ENCODE peak calls at places on chromosomes 5 and 9, in five cellular contexts. S is neuronal stem cell, E is mesendoderm, V is IMR-90, G is mesenchymal stem cell. M is an unnamed sample.

GRCh38 chr5:178351950-178352349 is 119.3 kb upstream of the PHYKPL start:
- DNase-seq in G (no peak), S (no peak), V (no peak), E (no peak), M (no peak)

GRCh38 chr9:134945509-134946275 is 28.0 kb upstream of the FCN1 start:
- DNase-seq in E (no peak), V (no peak), G (no peak), S (no peak), M (no peak)

GRCh38 chr9:134366223-134367031 is 40.2 kb downstream of the RXRA start:
- DNase-seq in E (no peak), S (no peak), G (peak; percentile 43), V (peak; percentile 83), M (peak; percentile 59)

GRCh38 chr5:127804886-127805426 is 101.8 kb downstream of the CCDC192 start:
- DNase-seq in V (peak; percentile 61), G (peak; percentile 42), E (no peak), S (no peak), M (no peak)

GRCh38 chr9:87604886-87605588 is 107.4 kb downstream of the DAPK1 start:
- DNase-seq in V (no peak), G (no peak), S (no peak), E (no peak), M (no peak)

GRCh38 chr5:434443-435146 is 8.4 kb upstream of the EXOC3 start:
- DNase-seq in V (no peak), S (no peak), G (no peak), E (no peak), M (no peak)

GRCh38 chr9:95738438-95738837 is 137.1 kb upstream of the ERCC6L2 start:
- DNase-seq in G (no peak), V (no peak), E (no peak), S (no peak), M (no peak)

GRCh38 chr5:179209359-179210150 is 135.7 kb downstream of the ADAMTS2 start:
- DNase-seq in V (peak; percentile 74), E (no peak), S (no peak), G (peak; percentile 88), M (peak; percentile 5)

GRCh38 chr5:3948838-3949237 is 353.2 kb downstream of the IRX1 start:
- DNase-seq in V (no peak), S (no peak), G (no peak), E (no peak), M (no peak)

GRCh38 chr5:145347026-145347616 is 488.0 kb downstream of the PRELID2 start:
- DNase-seq in G (peak; percentile 74), V (peak; percentile 72), E (peak; percentile 40), S (peak; percentile 42), M (peak; percentile 65)

GRCh38 chr5:125257057-125257970 is 510.9 kb upstream of the ZNF608 start:
- DNase-seq in E (peak; percentile 31), G (no peak), S (peak; percentile 5), V (peak; percentile 7), M (no peak)

GRCh38 chr5:146001544-146002185 is 65.3 kb downstream of the SH3RF2 start:
- DNase-seq in E (no peak), G (no peak), S (no peak), V (no peak), M (no peak)

GRCh38 chr9:19662213-19662612 is 126.6 kb downstream of the SLC24A2 start:
- DNase-seq in G (no peak), V (no peak), E (no peak), S (no peak), M (no peak)

GRCh38 chr5:169248520-169248919 is 52.4 kb downstream of the SLIT3 start:
- DNase-seq in G (no peak), V (no peak), E (no peak), S (no peak), M (no peak)

GRCh38 chr9:112065781-112066606 is 109.1 kb downstream of the SUSD1 start:
- DNase-seq in V (peak; percentile 94), S (no peak), G (peak; percentile 89), E (peak; percentile 97), M (peak; percentile 96)

GRCh38 chr9:37986001-37986400 is 82.1 kb upstream of the SLC25A51 start:
- DNase-seq in V (no peak), G (no peak), S (no peak), E (no peak), M (no peak)

GRCh38 chr5:14872070-14872989 is 752 bp upstream of the ANKH start:
- DNase-seq in V (peak; percentile 8), S (no peak), G (peak; percentile 56), E (peak; percentile 40), M (peak; percentile 25)

GRCh38 chr5:172446336-172447051 is 7.8 kb downstream of the SH3PXD2B start:
- DNase-seq in S (no peak), G (peak; percentile 14), E (no peak), V (no peak), M (no peak)

GRCh38 chr5:51226420-51226735 is 156.9 kb upstream of the ISL1 start:
- DNase-seq in V (no peak), G (no peak), E (peak; percentile 97), S (peak; percentile 24), M (peak; percentile 3)

GRCh38 chr9:120723547-120723946 is 9.3 kb upstream of the MEGF9 start:
- DNase-seq in G (no peak), E (no peak), V (peak; percentile 91), S (no peak), M (no peak)

GRCh38 chr5:60446917-60447316 is 253.0 kb downstream of the DEPDC1B start:
- DNase-seq in E (no peak), S (no peak), G (no peak), V (no peak), M (no peak)

GRCh38 chr5:86716121-86716520 is 98.4 kb downstream of the COX7C start:
- DNase-seq in E (peak; percentile 48), G (no peak), V (no peak), S (no peak), M (no peak)

GRCh38 chr9:32968101-32969011 is 33.1 kb downstream of the APTX start:
- DNase-seq in G (peak; percentile 51), E (peak; percentile 36), S (peak; percentile 64), V (peak; percentile 57), M (peak; percentile 42)

GRCh38 chr5:111733571-111733970 is 23.4 kb downstream of the NREP start:
- DNase-seq in G (no peak), V (no peak), S (no peak), E (no peak), M (no peak)

GRCh38 chr9:137308102-137308619 is 6.1 kb upstream of the NRARP start:
- DNase-seq in G (no peak), S (no peak), E (no peak), V (no peak), M (no peak)

GRCh38 chr9:86079421-86080111 is 19.8 kb downstream of the GOLM1 start:
- DNase-seq in G (no peak), V (no peak), S (no peak), E (peak; percentile 25), M (peak; percentile 79)
- H3K23ac ChIP-seq in G (no peak overlapping the region), V (no peak overlapping the region), S (no peak overlapping the region), E (no peak overlapping the region), M (no peak overlapping the region)

GRCh38 chr9:130782883-130783537 is 52.0 kb upstream of the ABL1 start:
- DNase-seq in E (no peak), G (no peak), S (no peak), V (no peak), M (no peak)
- H3K27ac ChIP-seq in E (no peak overlapping the region), G (no peak overlapping the region), S (no peak overlapping the region), V (no peak overlapping the region), M (no peak overlapping the region)

GRCh38 chr9:128770286-128770685 is 1.4 kb downstream of the ZER1 start:
- DNase-seq in S (no peak), V (no peak), E (no peak), G (no peak), M (no peak)
- H3K4me3 ChIP-seq in S (peak overlapping the region; percentile 96), V (no peak overlapping the region), E (no peak overlapping the region), G (peak overlapping the region; percentile 95), M (no peak overlapping the region)

DNA sequence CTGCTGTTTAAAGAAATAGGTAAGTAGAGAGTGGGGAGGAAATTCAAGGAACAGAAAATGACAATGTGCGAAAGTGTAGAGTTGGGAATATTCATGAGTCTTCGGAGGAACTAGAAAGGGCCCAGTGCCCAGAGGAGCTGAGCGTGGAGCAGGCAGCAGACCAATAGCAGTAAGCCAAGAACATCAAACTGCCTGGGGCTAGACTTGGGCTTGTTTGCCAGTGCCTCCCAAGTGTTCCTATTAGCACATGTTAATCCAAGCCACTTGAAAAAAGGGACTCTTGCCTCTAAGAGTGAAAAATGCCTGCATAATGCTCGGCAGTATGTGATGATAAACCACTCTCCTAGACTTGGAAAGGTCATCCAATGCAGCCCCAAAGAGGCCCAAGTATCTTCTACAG is 1.2 kb upstream of the TAL2 start:
- DNase-seq in V (no peak), S (no peak), E (peak; percentile 80), G (no peak), M (no peak)
- H3K23ac ChIP-seq in V (no peak overlapping the region), S (no peak overlapping the region), E (no peak overlapping the region), G (peak overlapping the region; percentile 72), M (no peak overlapping the region)

DNA sequence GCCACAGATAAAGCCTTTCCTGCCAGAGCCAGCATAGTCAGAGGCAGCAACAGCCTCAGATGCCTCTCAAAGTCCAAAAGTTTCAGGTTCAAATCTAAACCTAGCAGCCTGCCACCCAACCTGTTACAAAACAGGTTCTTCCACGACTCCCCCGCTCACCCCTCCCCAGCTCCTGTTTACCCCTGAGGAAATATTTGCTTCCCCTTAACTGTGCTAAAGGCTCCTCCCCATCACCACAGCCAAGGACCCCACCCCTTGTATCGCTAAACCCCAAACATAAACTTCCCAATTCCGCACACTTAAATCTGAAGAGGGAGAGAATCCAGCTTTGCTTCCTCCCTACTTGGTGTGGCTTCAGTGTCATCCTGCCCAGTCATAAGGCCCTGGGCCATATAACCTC is 15.4 kb upstream of the VDAC1 start:
- DNase-seq in V (no peak), G (no peak), E (no peak), S (no peak), M (no peak)
- H3K27ac ChIP-seq in V (no peak overlapping the region), G (no peak overlapping the region), E (no peak overlapping the region), S (no peak overlapping the region), M (no peak overlapping the region)

GRCh38 chr5:130985776-130986175 is 179.3 kb downstream of the HINT1 start:
- DNase-seq in V (no peak), E (no peak), S (no peak), G (no peak), M (no peak)
- H3K4me3 ChIP-seq in V (no peak overlapping the region), E (no peak overlapping the region), S (no peak overlapping the region), G (no peak overlapping the region), M (no peak overlapping the region)

GRCh38 chr5:141878186-141878770 is at the start of gene PCDH1:
- DNase-seq in V (peak; percentile 14), G (peak; percentile 29), E (peak; percentile 61), S (no peak), M (peak; percentile 41)
- H3K23ac ChIP-seq in V (peak within 1 kb of the TSS; percentile 21), G (peak within 1 kb of the TSS; percentile 56), E (peak within 1 kb of the TSS; percentile 83), S (peak within 1 kb of the TSS; percentile 86), M (no peak within 1 kb of the TSS)

M was measured in trophoblast cell.